ENCODE peak calls at places on chromosomes 3 and 15, in eight cellular contexts. U, W, S, H, K, Y, E and G are unnamed samples.

GRCh38 chr3:129463736-129464135 is 23.7 kb downstream of the IFT122 start:
- DNase-seq in W (no peak), U (no peak), E (no peak), S (no peak), K (no peak), H (no peak), Y (no peak), G (no peak)

GRCh38 chr3:129009266-129009665 is 8.2 kb downstream of the EFCC1 start:
- DNase-seq in Y (no peak), U (no peak), S (no peak), W (no peak), K (no peak), H (no peak), E (no peak), G (no peak)

GRCh38 chr15:97652700-97653167 is 307.8 kb upstream of the ARRDC4 start:
- DNase-seq in S (no peak), Y (peak), H (no peak), E (peak), U (no peak), W (no peak), K (no peak), G (no peak)

GRCh38 chr3:194339356-194339755 is 11.8 kb downstream of the CPN2 start:
- DNase-seq in S (no peak), E (peak), W (no peak), U (no peak), H (no peak), Y (no peak), K (no peak), G (no peak)

GRCh38 chr15:36106640-36107335 is 472.6 kb upstream of the CDIN1 start:
- DNase-seq in E (no peak), Y (no peak), W (no peak), K (no peak), S (no peak), H (no peak), U (no peak), G (no peak)

GRCh38 chr15:90482124-90483011 is 47.4 kb upstream of the CRTC3 start:
- DNase-seq in S (no peak), W (peak), Y (no peak), U (peak), E (peak), H (peak), K (peak), G (peak)

GRCh38 chr3:195796795-195797194 is 14.9 kb downstream of the MUC4 start:
- DNase-seq in K (no peak), Y (no peak), W (no peak), H (no peak), S (no peak), E (no peak), U (no peak), G (no peak)

GRCh38 chr15:66783327-66784124 is 81.5 kb downstream of the SMAD6 start:
- DNase-seq in W (no peak), S (no peak), K (no peak), H (no peak), U (no peak), E (no peak), Y (no peak), G (no peak)

GRCh38 chr3:122377975-122378374 is 5.1 kb downstream of the MIX23 start:
- DNase-seq in S (no peak), E (no peak), W (no peak), H (no peak), U (no peak), K (peak), Y (no peak), G (no peak)

GRCh38 chr3:3342141-3342540 is 162.7 kb upstream of the CRBN start:
- DNase-seq in U (no peak), W (no peak), H (no peak), K (no peak), Y (no peak), E (no peak), S (no peak), G (no peak)

GRCh38 chr15:52178765-52179164 is 12.4 kb downstream of the GNB5 start:
- DNase-seq in W (no peak), Y (no peak), U (no peak), K (no peak), E (no peak), H (no peak), S (no peak), G (no peak)

DNA sequence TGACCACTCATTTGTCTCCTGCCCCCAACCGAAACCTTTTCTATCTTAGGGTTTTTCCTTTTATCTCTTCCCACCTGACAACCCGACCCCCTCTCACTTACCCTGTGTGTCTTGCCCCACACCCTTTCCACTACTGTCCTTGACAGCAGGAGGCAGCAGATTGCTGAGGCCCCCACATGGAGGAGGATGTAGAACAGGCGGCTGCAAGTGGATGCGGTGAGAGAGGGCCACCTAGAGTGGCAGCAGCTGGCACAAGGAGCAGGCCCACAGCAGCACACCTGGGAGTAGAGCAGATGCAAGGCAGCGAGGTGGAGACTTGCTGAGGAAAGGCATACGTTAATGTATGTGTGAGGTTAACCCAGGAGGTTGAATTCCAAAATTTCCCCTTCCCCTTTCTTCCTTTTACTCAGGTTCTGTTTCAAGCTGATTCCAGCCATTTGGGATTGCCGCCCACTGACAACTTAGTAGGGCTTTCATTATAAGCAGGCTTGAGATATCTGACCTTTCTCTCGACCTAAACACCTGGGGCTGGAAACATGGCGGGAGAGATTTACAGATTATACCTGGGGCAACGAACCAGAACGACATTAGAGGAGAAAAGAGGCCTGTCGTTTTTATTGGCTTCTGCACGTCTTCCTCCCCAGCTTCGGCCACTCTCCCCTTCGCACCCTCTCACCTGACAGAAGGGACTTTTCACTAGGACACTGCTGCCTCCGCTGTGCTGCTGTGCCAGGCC is 643 bp downstream of the SERINC4 start:
- DNase-seq in H (no peak), W (no peak), E (peak), S (no peak), K (no peak), Y (no peak), U (no peak), G (no peak)
- TF ChIP-seq CTCF in H (no peak), W (no peak), E (no peak), S (no peak), K (peak), Y (no peak), U (no peak), G (no peak)

DNA sequence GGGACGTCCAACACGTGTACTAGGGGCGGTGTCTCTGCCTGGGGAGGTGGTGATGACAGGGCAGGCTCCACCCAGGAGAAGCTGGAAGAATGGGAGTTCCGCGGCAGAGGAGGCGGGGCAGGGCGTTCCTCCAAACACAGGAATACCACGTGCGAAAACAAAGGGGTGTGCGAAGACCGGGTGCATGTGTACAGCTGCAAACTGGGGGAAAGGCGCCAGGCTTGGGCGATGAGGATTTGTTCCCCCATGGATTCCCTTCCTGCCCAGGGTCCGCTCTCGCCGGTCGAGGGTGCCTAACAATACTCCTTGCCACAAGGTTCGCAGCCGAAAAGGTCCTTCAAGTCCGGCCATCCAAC is 500 bp upstream of the ZSCAN2 start:
- DNase-seq in Y (peak), S (peak), E (peak), U (peak), K (peak), W (peak), H (peak), G (peak)
- H3K27ac ChIP-seq in Y (peak), S (peak), E (no peak), U (no peak), K (peak), W (no peak), H (no peak), G (peak)

DNA sequence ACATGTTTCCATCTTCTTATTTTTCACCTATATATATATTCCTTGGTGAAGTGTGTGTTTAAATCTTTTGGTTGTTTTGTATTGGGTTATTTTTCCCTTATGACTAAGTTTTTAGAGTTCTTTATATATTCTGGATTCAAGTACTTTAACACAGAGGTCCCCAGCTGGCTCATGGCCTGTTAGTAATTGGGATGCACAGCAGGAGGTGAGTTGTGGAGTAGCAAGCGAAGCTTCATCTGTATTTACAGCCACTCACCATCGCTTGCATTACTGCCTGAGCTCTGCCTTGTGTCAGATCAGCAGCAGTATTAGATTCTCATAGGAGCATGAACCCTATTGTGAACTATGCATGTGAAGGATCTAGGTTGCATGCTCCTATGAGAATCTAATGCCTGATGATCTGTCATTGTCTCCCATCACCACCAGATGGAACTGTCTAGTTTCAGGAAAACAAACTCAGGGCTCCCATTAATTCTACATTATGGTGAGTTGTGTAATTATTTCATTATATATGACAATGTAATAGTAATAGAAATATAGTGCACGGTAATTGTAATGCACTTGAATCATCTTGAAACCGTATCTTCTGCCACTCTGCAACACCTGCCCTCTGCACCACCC is 151.6 kb downstream of the RSRC1 start:
- DNase-seq in K (no peak), H (no peak), Y (no peak), S (no peak), U (no peak), W (no peak), E (no peak), G (no peak)
- TF ChIP-seq CTCF in K (peak), H (no peak), Y (no peak), S (no peak), U (no peak), W (peak), E (no peak), G (no peak)

GRCh38 chr3:170502297-170502696 is 83.6 kb downstream of the SLC7A14 start:
- DNase-seq in Y (peak), S (no peak), K (no peak), W (no peak), U (no peak), E (no peak), H (peak), G (no peak)
- H3K27ac ChIP-seq in Y (no peak), S (no peak), K (no peak), W (no peak), U (peak), E (no peak), H (no peak), G (no peak)